ENCODE peak calls at places on chromosomes 2 and 18, in ten cellular contexts. K is SK-N-MC, J is tibial artery, T is OCI-LY7, W is SJSA1, G is Karpas-422, U is mesenchymal stem cell, N is GM23248, R is K562, Y is right cardiac atrium. C is an unnamed sample. For H3K9me3, the result is how much of the 10 kb centered on the place peaks cover.

GRCh38 chr2:168641636-168642035 is 160.8 kb upstream of the NOSTRIN start:
- DNase-seq in K (no peak), J (no peak), T (no peak), W (no peak), G (no peak), U (no peak), N (peak), R (no peak), Y (no peak), C (no peak)

GRCh38 chr18:58671941-58672565 is 788 bp downstream of the MALT1 start:
- DNase-seq in K (no peak), J (no peak), T (peak), W (peak), G (peak), U (peak), N (peak), R (peak), Y (no peak), C (no peak)

GRCh38 chr2:193929131-193929530 is 1727.9 kb upstream of the SLC39A10 start:
- DNase-seq in K (no peak), J (no peak), T (no peak), W (no peak), G (no peak), U (no peak), N (no peak), R (no peak), Y (no peak), C (no peak)

GRCh38 chr2:38474833-38475566 is 97.9 kb upstream of the ATL2 start:
- DNase-seq in K (no peak), J (no peak), T (no peak), W (no peak), G (no peak), U (no peak), N (no peak), R (peak), Y (no peak), C (no peak)

GRCh38 chr2:48414980-48415764 is 114.8 kb upstream of the STON1 start:
- DNase-seq in K (no peak), J (no peak), T (no peak), W (no peak), G (no peak), U (peak), N (peak), R (no peak), Y (peak), C (peak)

GRCh38 chr2:96485350-96485749 is 19.8 kb downstream of the NEURL3 start:
- DNase-seq in K (peak), J (no peak), T (no peak), W (no peak), G (no peak), U (no peak), N (no peak), R (no peak), Y (no peak), C (no peak)

GRCh38 chr18:74638210-74638609 is 40.5 kb downstream of the ZNF407 start:
- DNase-seq in K (no peak), J (no peak), T (no peak), W (no peak), G (no peak), U (no peak), N (no peak), R (no peak), Y (no peak), C (no peak)

GRCh38 chr2:107363811-107364210 is 462.9 kb upstream of the RGPD4 start:
- DNase-seq in K (no peak), J (no peak), T (no peak), W (no peak), G (no peak), U (no peak), N (no peak), R (no peak), Y (no peak), C (no peak)

GRCh38 chr2:96894151-96894531 is 24.3 kb upstream of the SEMA4C start:
- DNase-seq in K (no peak), J (no peak), T (no peak), W (no peak), G (no peak), U (no peak), N (no peak), R (no peak), Y (no peak), C (no peak)

GRCh38 chr2:150639383-150639782 is 151.9 kb upstream of the RND3 start:
- DNase-seq in K (no peak), J (no peak), T (no peak), W (no peak), G (no peak), U (no peak), N (no peak), R (no peak), Y (no peak), C (no peak)

GRCh38 chr2:46825958-46826897 is 89.4 kb downstream of the MCFD2 start:
- DNase-seq in K (no peak), J (peak), T (no peak), W (no peak), G (no peak), U (peak), N (peak), R (no peak), Y (no peak), C (no peak)

GRCh38 chr2:44277541-44277940 is 2.3 kb downstream of the SLC3A1 start:
- DNase-seq in K (no peak), J (no peak), T (no peak), W (no peak), G (no peak), U (peak), N (no peak), R (no peak), Y (no peak), C (no peak)

GRCh38 chr2:96145028-96145939 is at the start of gene DUSP2:
- DNase-seq in K (no peak), J (peak), T (peak), W (peak), G (peak), U (peak), N (peak), R (no peak), Y (peak), C (no peak)

GRCh38 chr18:36302676-36303075 is 5.2 kb downstream of the FHOD3 start:
- DNase-seq in K (no peak), J (no peak), T (no peak), W (no peak), G (no peak), U (peak), N (peak), R (no peak), Y (no peak), C (no peak)

GRCh38 chr2:215727507-215728503 is 285.5 kb downstream of the MREG start:
- DNase-seq in K (no peak), J (no peak), T (no peak), W (peak), G (no peak), U (peak), N (peak), R (no peak), Y (no peak), C (no peak)

GRCh38 chr2:234678721-234679120 is 181.8 kb upstream of the ARL4C start:
- DNase-seq in K (no peak), J (no peak), T (no peak), W (peak), G (no peak), U (peak), N (peak), R (no peak), Y (no peak), C (no peak)

GRCh38 chr18:8491516-8491915 is 117.7 kb upstream of the RAB12 start:
- DNase-seq in K (no peak), J (no peak), T (no peak), W (no peak), G (no peak), U (no peak), N (no peak), R (no peak), Y (no peak), C (no peak)

GRCh38 chr18:79393626-79394401 is 1.9 kb upstream of the NFATC1 start:
- DNase-seq in K (no peak), J (peak), T (peak), W (peak), G (peak), U (peak), N (peak), R (peak), Y (peak), C (peak)

GRCh38 chr2:202237787-202238233 is 587 bp downstream of the SUMO1 start:
- DNase-seq in K (no peak), J (no peak), T (no peak), W (peak), G (peak), U (peak), N (peak), R (peak), Y (peak), C (no peak)

GRCh38 chr2:85734942-85735608 is 18.7 kb upstream of the ATOH8 start:
- DNase-seq in K (no peak), J (no peak), T (no peak), W (no peak), G (no peak), U (no peak), N (peak), R (no peak), Y (no peak), C (no peak)

GRCh38 chr2:234670052-234670451 is 173.2 kb upstream of the ARL4C start:
- DNase-seq in K (no peak), J (no peak), T (no peak), W (peak), G (no peak), U (peak), N (peak), R (no peak), Y (no peak), C (no peak)

GRCh38 chr18:49651033-49651432 is 89.2 kb downstream of the LIPG start:
- DNase-seq in K (no peak), J (no peak), T (no peak), W (no peak), G (no peak), U (no peak), N (no peak), R (no peak), Y (no peak), C (no peak)

GRCh38 chr2:28318023-28318422 is 74.6 kb upstream of the FOSL2 start:
- DNase-seq in K (no peak), J (no peak), T (no peak), W (no peak), G (no peak), U (no peak), N (no peak), R (no peak), Y (no peak), C (no peak)

GRCh38 chr2:108896741-108897140 is 92.3 kb downstream of the EDAR start:
- DNase-seq in K (no peak), J (no peak), T (no peak), W (no peak), G (no peak), U (no peak), N (no peak), R (no peak), Y (no peak), C (no peak)

GRCh38 chr2:210215120-210215519 is 10.1 kb downstream of the ACADL start:
- DNase-seq in K (no peak), J (no peak), T (no peak), W (no peak), G (no peak), U (no peak), N (no peak), R (no peak), Y (no peak), C (no peak)

GRCh38 chr2:213188533-213188867 is 37.1 kb upstream of the IKZF2 start:
- DNase-seq in K (no peak), J (no peak), T (no peak), W (no peak), G (no peak), U (no peak), N (no peak), R (no peak), Y (no peak), C (no peak)

GRCh38 chr2:38462121-38462634 is 85.1 kb upstream of the ATL2 start:
- DNase-seq in K (no peak), J (no peak), T (no peak), W (no peak), G (no peak), U (peak), N (peak), R (peak), Y (no peak), C (peak)

GRCh38 chr2:65064728-65065552 is 8.7 kb downstream of the CEP68 start:
- DNase-seq in K (no peak), J (peak), T (peak), W (peak), G (peak), U (peak), N (peak), R (peak), Y (peak), C (peak)

GRCh38 chr2:100137877-100138570 is 4.4 kb downstream of the AFF3 start:
- DNase-seq in K (no peak), J (no peak), T (no peak), W (no peak), G (no peak), U (no peak), N (no peak), R (no peak), Y (no peak), C (no peak)

GRCh38 chr2:10926191-10926830 is 14.6 kb downstream of the KCNF1 start:
- DNase-seq in K (no peak), J (no peak), T (no peak), W (no peak), G (no peak), U (no peak), N (peak), R (no peak), Y (no peak), C (no peak)

GRCh38 chr2:79982445-79982844 is 322.1 kb downstream of the LRRTM1 start:
- DNase-seq in K (no peak), J (no peak), T (peak), W (no peak), G (peak), U (no peak), N (peak), R (peak), Y (no peak), C (no peak)

GRCh38 chr2:238848941-238849853 is 1.3 kb downstream of the TWIST2 start:
- DNase-seq in K (no peak), J (no peak), T (no peak), W (peak), G (no peak), U (peak), N (peak), R (no peak), Y (no peak), C (no peak)

GRCh38 chr2:24702800-24703199 is 90.4 kb downstream of the PTRHD1 start:
- DNase-seq in K (no peak), J (no peak), T (no peak), W (peak), G (no peak), U (peak), N (peak), R (no peak), Y (no peak), C (peak)

GRCh38 chr18:62325806-62326645 is 916 bp downstream of the TNFRSF11A start:
- DNase-seq in K (no peak), J (no peak), T (no peak), W (peak), G (no peak), U (peak), N (peak), R (no peak), Y (peak), C (no peak)

GRCh38 chr2:24191848-24192247 is 17.0 kb downstream of the FAM228A start:
- DNase-seq in K (no peak), J (no peak), T (no peak), W (no peak), G (no peak), U (no peak), N (no peak), R (no peak), Y (no peak), C (no peak)

GRCh38 chr2:130987519-130988425 is 105.5 kb downstream of the FAM168B start:
- DNase-seq in K (no peak), J (no peak), T (no peak), W (no peak), G (no peak), U (no peak), N (no peak), R (no peak), Y (no peak), C (no peak)

GRCh38 chr2:207311316-207312005 is 145.7 kb upstream of the KLF7 start:
- DNase-seq in K (no peak), J (peak), T (no peak), W (peak), G (peak), U (peak), N (peak), R (peak), Y (no peak), C (peak)

GRCh38 chr2:152433814-152434213 is 98.8 kb downstream of the FMNL2 start:
- DNase-seq in K (no peak), J (no peak), T (no peak), W (no peak), G (no peak), U (no peak), N (no peak), R (no peak), Y (no peak), C (no peak)

GRCh38 chr2:152433289-152433688 is 98.3 kb downstream of the FMNL2 start:
- DNase-seq in K (no peak), J (no peak), T (no peak), W (no peak), G (no peak), U (no peak), N (no peak), R (no peak), Y (no peak), C (no peak)

GRCh38 chr2:152431370-152432098 is 96.6 kb downstream of the FMNL2 start:
- DNase-seq in K (no peak), J (no peak), T (no peak), W (no peak), G (peak), U (no peak), N (no peak), R (no peak), Y (no peak), C (no peak)

GRCh38 chr2:152432206-152432653 is 97.3 kb downstream of the FMNL2 start:
- DNase-seq in K (no peak), J (no peak), T (no peak), W (no peak), G (peak), U (peak), N (peak), R (no peak), Y (peak), C (no peak)

GRCh38 chr2:152432765-152433164 is 97.8 kb downstream of the FMNL2 start:
- DNase-seq in K (no peak), J (no peak), T (no peak), W (no peak), G (no peak), U (no peak), N (no peak), R (no peak), Y (no peak), C (no peak)
- H3K9me3 ChIP-seq in K (under half), J (under half), T (under half), W (under half), G (under half), U (under half), N (under half), R (under half), Y (under half), C (under half)

GRCh38 chr2:237478095-237478494 is 9.0 kb upstream of the MLPH start:
- DNase-seq in K (no peak), J (no peak), T (no peak), W (no peak), G (no peak), U (no peak), N (no peak), R (no peak), Y (no peak), C (no peak)

GRCh38 chr2:237474511-237474911 is 12.5 kb upstream of the MLPH start:
- DNase-seq in K (no peak), J (no peak), T (no peak), W (peak), G (no peak), U (peak), N (peak), R (no peak), Y (peak), C (no peak)

GRCh38 chr2:237474931-237475703 is 11.9 kb upstream of the MLPH start:
- DNase-seq in K (no peak), J (peak), T (peak), W (peak), G (peak), U (peak), N (peak), R (peak), Y (peak), C (peak)

GRCh38 chr2:237473474-237474453 is 13.3 kb upstream of the MLPH start:
- DNase-seq in K (no peak), J (no peak), T (no peak), W (no peak), G (no peak), U (peak), N (peak), R (no peak), Y (peak), C (no peak)

DNA sequence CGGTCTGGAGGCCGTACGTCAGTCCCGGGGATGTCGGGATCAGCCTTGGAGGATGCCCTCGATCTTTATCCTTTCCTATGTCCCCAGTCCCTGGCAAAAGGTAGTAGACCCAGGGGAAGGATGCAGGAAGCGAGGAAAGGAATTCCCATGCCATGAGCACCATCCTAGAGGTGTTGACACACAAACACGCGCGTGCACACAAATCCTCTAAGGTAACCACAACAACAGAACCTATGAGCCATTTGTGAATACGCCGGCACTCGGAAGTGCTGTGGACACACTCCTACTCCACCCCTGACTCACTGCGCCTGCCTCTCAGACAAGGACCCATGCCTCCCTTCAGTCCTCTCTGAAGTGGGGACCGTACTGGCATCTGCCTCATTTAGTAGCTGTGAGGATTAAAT is 11.3 kb upstream of the MLPH start:
- DNase-seq in K (no peak), J (no peak), T (peak), W (no peak), G (no peak), U (peak), N (peak), R (no peak), Y (no peak), C (no peak)
- H3K27ac ChIP-seq in K (no peak), J (peak), T (no peak), W (peak), G (no peak), U (peak), N (peak), R (no peak), Y (no peak), C (peak)

GRCh38 chr18:70621710-70622109 is 332.9 kb downstream of the SOCS6 start:
- DNase-seq in K (no peak), J (no peak), T (no peak), W (no peak), G (no peak), U (no peak), N (no peak), R (no peak), Y (no peak), C (no peak)

GRCh38 chr18:70623106-70623505 is 334.3 kb downstream of the SOCS6 start:
- DNase-seq in K (no peak), J (no peak), T (no peak), W (no peak), G (no peak), U (no peak), N (no peak), R (no peak), Y (no peak), C (no peak)

GRCh38 chr18:70627100-70627802 is 338.4 kb downstream of the SOCS6 start:
- DNase-seq in K (no peak), J (no peak), T (no peak), W (no peak), G (no peak), U (no peak), N (no peak), R (no peak), Y (no peak), C (no peak)
- H3K9me3 ChIP-seq in K (under half), J (under half), T (under half), W (under half), G (under half), U (under half), N (under half), R (under half), Y (under half), C (under half)

DNA sequence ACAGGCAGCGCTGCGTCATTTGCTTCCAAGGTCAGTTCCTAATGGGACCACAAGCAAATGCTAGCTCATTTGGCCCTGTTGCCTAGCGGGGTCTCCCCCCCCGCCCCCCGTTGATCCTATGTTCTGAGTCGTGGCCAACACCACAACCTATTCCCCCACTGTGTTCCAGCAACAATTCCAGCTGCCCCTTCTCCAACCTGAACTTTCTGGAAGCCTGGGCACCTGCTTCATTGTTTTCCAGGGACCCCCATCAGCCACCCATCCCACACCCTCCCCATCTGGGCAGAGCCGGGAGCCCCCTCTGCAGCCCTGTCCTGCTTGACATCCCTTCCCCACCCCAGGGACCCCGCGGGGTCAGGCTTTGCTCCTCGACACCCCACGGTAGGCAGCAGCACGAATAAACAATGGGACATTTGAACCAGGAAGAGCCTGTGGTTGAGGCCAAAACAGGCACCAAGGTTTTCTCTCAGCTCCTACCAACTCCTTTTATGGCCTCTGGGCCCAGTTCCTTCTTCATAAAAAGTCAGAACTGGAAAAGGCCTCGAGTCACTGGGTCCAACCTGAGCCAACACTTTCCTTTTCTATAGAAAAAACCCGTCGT is 20.5 kb downstream of the TEX44 start:
- DNase-seq in K (no peak), J (no peak), T (peak), W (no peak), G (no peak), U (no peak), N (peak), R (no peak), Y (peak), C (no peak)
- H3K27ac ChIP-seq in K (no peak), J (peak), T (peak), W (peak), G (peak), U (peak), N (peak), R (peak), Y (peak), C (peak)

DNA sequence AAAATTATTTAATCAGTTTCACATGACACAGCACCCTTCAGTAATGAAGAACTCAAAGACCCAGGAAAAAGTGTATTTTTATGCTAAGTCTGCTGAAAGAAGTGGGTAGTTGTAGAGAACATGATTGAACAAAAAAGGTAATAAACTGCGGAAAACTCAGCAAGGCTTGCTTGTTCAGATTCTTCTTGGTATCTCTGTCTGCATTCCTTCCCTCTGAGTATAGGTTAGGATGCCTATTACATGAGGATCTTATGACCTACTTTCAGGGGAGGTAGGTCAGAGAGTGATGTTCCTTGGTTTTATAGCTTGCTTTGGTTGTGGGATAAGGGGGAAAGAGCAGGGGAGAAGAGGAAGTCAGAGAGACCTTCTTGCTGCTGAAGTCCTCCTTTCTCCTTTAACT is 342.2 kb upstream of the DLGAP1 start:
- DNase-seq in K (no peak), J (no peak), T (no peak), W (no peak), G (no peak), U (no peak), N (no peak), R (no peak), Y (no peak), C (no peak)
- H3K9me3 ChIP-seq in K (under half), J (under half), T (under half), W (under half), G (under half), U (under half), N (under half), R (under half), Y (under half), C (under half)

C was measured in AG04450.